ENCODE peak calls at places on chromosomes 6 and 20, in seven cellular contexts. E is H1, R is IMR-90, U is mesendoderm, V is mesenchymal stem cell, T is H9, W is trophoblast cell. C is an unnamed sample. For H3K79me1, the result is how much of the 10 kb centered on the place peaks cover.

GRCh38 chr6:134080171-134080795 is 27.9 kb upstream of the SLC2A12 start:
- DNase-seq in E (no peak), R (no peak), U (peak), V (no peak), T (no peak), W (no peak), C (no peak)

GRCh38 chr6:122749451-122750050 is 30.0 kb upstream of the FABP7 start:
- DNase-seq in E (no peak), R (no peak), U (no peak), V (peak), T (no peak), W (no peak), C (no peak)

GRCh38 chr6:12844284-12845223 is 128.0 kb downstream of the PHACTR1 start:
- DNase-seq in E (no peak), R (peak), U (peak), V (peak), T (no peak), W (no peak), C (no peak)

GRCh38 chr6:41524634-41525011 is 21.6 kb upstream of the FOXP4 start:
- DNase-seq in E (no peak), R (no peak), U (no peak), V (no peak), T (no peak), W (no peak), C (no peak)

GRCh38 chr6:50455029-50455428 is 258.3 kb upstream of the TFAP2D start:
- DNase-seq in E (no peak), R (no peak), U (no peak), V (no peak), T (no peak), W (no peak), C (no peak)

GRCh38 chr6:120584111-120584760 is 750.0 kb downstream of the TBC1D32 start:
- DNase-seq in E (peak), R (no peak), U (peak), V (no peak), T (peak), W (no peak), C (no peak)

GRCh38 chr6:142207265-142207877 is 60.3 kb downstream of the VTA1 start:
- DNase-seq in E (peak), R (peak), U (peak), V (peak), T (peak), W (peak), C (peak)

GRCh38 chr6:79170915-79171314 is 63.6 kb downstream of the HMGN3 start:
- DNase-seq in E (no peak), R (peak), U (peak), V (no peak), T (no peak), W (no peak), C (no peak)

GRCh38 chr6:72386324-72386723 is 235.5 kb upstream of the KCNQ5 start:
- DNase-seq in E (no peak), R (peak), U (no peak), V (no peak), T (no peak), W (no peak), C (no peak)

GRCh38 chr6:11566609-11567008 is 29.1 kb downstream of the TMEM170B start:
- DNase-seq in E (no peak), R (no peak), U (no peak), V (no peak), T (no peak), W (no peak), C (no peak)

GRCh38 chr6:161544801-161545490 is 271.1 kb upstream of the AGPAT4 start:
- DNase-seq in E (no peak), R (no peak), U (no peak), V (no peak), T (no peak), W (no peak), C (no peak)

GRCh38 chr20:37921341-37921929 is 18.5 kb downstream of the VSTM2L start:
- DNase-seq in E (no peak), R (no peak), U (no peak), V (no peak), T (no peak), W (no peak), C (no peak)

GRCh38 chr6:46584586-46584985 is 68.0 kb downstream of the CYP39A1 start:
- DNase-seq in E (no peak), R (no peak), U (peak), V (no peak), T (no peak), W (peak), C (no peak)

GRCh38 chr6:40936810-40937209 is 102.2 kb downstream of the UNC5CL start:
- DNase-seq in E (no peak), R (peak), U (no peak), V (peak), T (no peak), W (no peak), C (no peak)

GRCh38 chr6:68689910-68690309 is 54.8 kb downstream of the ADGRB3 start:
- DNase-seq in E (no peak), R (no peak), U (no peak), V (peak), T (no peak), W (no peak), C (no peak)

GRCh38 chr6:156449569-156449968 is 327.6 kb upstream of the ARID1B start:
- DNase-seq in E (no peak), R (no peak), U (peak), V (no peak), T (no peak), W (no peak), C (no peak)

GRCh38 chr6:46468611-46469010 is 22.6 kb downstream of the RCAN2 start:
- DNase-seq in E (no peak), R (no peak), U (peak), V (no peak), T (no peak), W (no peak), C (no peak)

GRCh38 chr20:45592574-45593189 is 13.6 kb upstream of the WFDC8 start:
- DNase-seq in E (no peak), R (peak), U (peak), V (peak), T (peak), W (no peak), C (no peak)

GRCh38 chr6:44327096-44327495 is 13.9 kb upstream of the AARS2 start:
- DNase-seq in E (no peak), R (no peak), U (no peak), V (no peak), T (no peak), W (no peak), C (no peak)

GRCh38 chr6:3293271-3294155 is 34.8 kb downstream of the PSMG4 start:
- DNase-seq in E (no peak), R (no peak), U (no peak), V (no peak), T (no peak), W (no peak), C (no peak)

GRCh38 chr6:135062735-135063134 is 8.1 kb upstream of the HBS1L start:
- DNase-seq in E (no peak), R (no peak), U (peak), V (no peak), T (no peak), W (no peak), C (no peak)

GRCh38 chr6:22632561-22632960 is 63.2 kb downstream of the HDGFL1 start:
- DNase-seq in E (no peak), R (no peak), U (peak), V (no peak), T (no peak), W (no peak), C (peak)

GRCh38 chr6:23003671-23004598 is 434.6 kb downstream of the HDGFL1 start:
- DNase-seq in E (no peak), R (peak), U (no peak), V (peak), T (no peak), W (no peak), C (no peak)

GRCh38 chr6:35370124-35370741 is 27.9 kb downstream of the PPARD start:
- DNase-seq in E (no peak), R (peak), U (no peak), V (peak), T (no peak), W (peak), C (no peak)

GRCh38 chr20:1499528-1500420 is 8.6 kb upstream of the SIRPB2 start:
- DNase-seq in E (no peak), R (no peak), U (peak), V (no peak), T (no peak), W (peak), C (no peak)

GRCh38 chr6:129189266-129189665 is 306.3 kb downstream of the LAMA2 start:
- DNase-seq in E (no peak), R (no peak), U (no peak), V (no peak), T (no peak), W (no peak), C (no peak)

GRCh38 chr6:145736854-145737181 is 1.5 kb upstream of the EPM2A start:
- DNase-seq in E (no peak), R (peak), U (no peak), V (peak), T (no peak), W (no peak), C (no peak)

GRCh38 chr6:108779521-108779920 is 68.7 kb upstream of the ARMC2 start:
- DNase-seq in E (no peak), R (no peak), U (no peak), V (no peak), T (no peak), W (no peak), C (no peak)

GRCh38 chr20:24027229-24027628 is 38.6 kb upstream of the GGTLC1 start:
- DNase-seq in E (no peak), R (no peak), U (no peak), V (no peak), T (no peak), W (no peak), C (no peak)

GRCh38 chr6:33706136-33706725 is 5.3 kb downstream of the UQCC2 start:
- DNase-seq in E (no peak), R (no peak), U (no peak), V (no peak), T (no peak), W (no peak), C (no peak)

GRCh38 chr6:115067690-115068447 is 725.0 kb upstream of the HS3ST5 start:
- DNase-seq in E (no peak), R (no peak), U (peak), V (no peak), T (no peak), W (no peak), C (no peak)

GRCh38 chr6:19892250-19892649 is 55.1 kb downstream of the ID4 start:
- DNase-seq in E (no peak), R (no peak), U (peak), V (no peak), T (no peak), W (peak), C (no peak)

GRCh38 chr20:1341561-1342265 is 12.8 kb upstream of the SDCBP2 start:
- DNase-seq in E (peak), R (peak), U (no peak), V (peak), T (peak), W (peak), C (no peak)

GRCh38 chr6:113476937-113477839 is 380.0 kb upstream of the MARCKS start:
- DNase-seq in E (no peak), R (peak), U (no peak), V (no peak), T (no peak), W (no peak), C (no peak)

GRCh38 chr6:88547768-88548167 is 381.6 kb upstream of the CNR1 start:
- DNase-seq in E (no peak), R (no peak), U (no peak), V (no peak), T (no peak), W (no peak), C (no peak)

GRCh38 chr20:62494537-62494936 is 18.7 kb upstream of the GATA5 start:
- DNase-seq in E (no peak), R (no peak), U (no peak), V (no peak), T (no peak), W (no peak), C (no peak)
- H2AK5ac ChIP-seq in E (no peak), R (no peak), U (no peak), V (no peak), T (no peak), W (no peak), C (peak)

GRCh38 chr20:15909995-15910394 is 663.3 kb downstream of the KIF16B start:
- DNase-seq in E (no peak), R (no peak), U (no peak), V (no peak), T (no peak), W (no peak), C (no peak)
- H3K79me1 ChIP-seq in E (under half), R (under half), U (under half), V (under half), T (under half), W (under half), C (under half)

DNA sequence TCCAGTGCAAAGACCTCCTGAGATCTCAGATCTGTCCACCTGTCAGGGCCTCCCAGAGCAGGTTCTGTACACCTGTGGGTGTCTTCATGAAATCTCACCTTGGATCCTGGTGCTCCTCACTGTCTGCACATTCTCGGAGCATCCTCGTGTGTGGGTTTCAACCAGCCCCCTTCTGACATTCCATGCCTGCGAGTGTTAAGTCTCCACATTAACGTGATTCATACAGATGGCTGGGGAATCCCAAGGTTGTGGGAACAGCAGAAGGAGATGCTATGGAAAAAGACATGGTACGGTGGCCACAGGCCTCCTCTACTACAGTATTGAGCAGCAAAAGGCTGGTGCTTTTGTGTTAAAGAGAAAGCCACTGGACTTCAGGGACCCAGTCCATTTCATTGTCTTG is 556.5 kb downstream of the DHX35 start:
- DNase-seq in E (no peak), R (no peak), U (no peak), V (no peak), T (no peak), W (no peak), C (no peak)
- H2BK120ac ChIP-seq in E (no peak), R (no peak), U (no peak), V (no peak), T (no peak), W (no peak), C (no peak)

GRCh38 chr20:3814928-3815495 is 5.3 kb upstream of the AP5S1 start:
- DNase-seq in E (no peak), R (no peak), U (no peak), V (no peak), T (no peak), W (no peak), C (no peak)

GRCh38 chr20:3813758-3814581 is 6.4 kb upstream of the AP5S1 start:
- DNase-seq in E (no peak), R (no peak), U (no peak), V (no peak), T (no peak), W (no peak), C (no peak)

GRCh38 chr20:3811421-3812258 is 8.7 kb upstream of the AP5S1 start:
- DNase-seq in E (no peak), R (peak), U (no peak), V (peak), T (no peak), W (peak), C (no peak)

GRCh38 chr20:3812259-3812681 is 8.1 kb upstream of the AP5S1 start:
- DNase-seq in E (no peak), R (no peak), U (no peak), V (no peak), T (no peak), W (no peak), C (no peak)

GRCh38 chr20:3812975-3813599 is 7.3 kb upstream of the AP5S1 start:
- DNase-seq in E (no peak), R (no peak), U (no peak), V (no peak), T (no peak), W (peak), C (no peak)
- H2AK5ac ChIP-seq in E (no peak), R (peak), U (no peak), V (peak), T (no peak), W (no peak), C (no peak)

GRCh38 chr6:138007014-138007472 is 100.2 kb downstream of the PERP start:
- DNase-seq in E (peak), R (peak), U (peak), V (peak), T (peak), W (no peak), C (peak)
- H3K79me1 ChIP-seq in E (under half), R (under half), U (under half), V (under half), T (under half), W (under half), C (under half)